ENCODE peak calls at places on chromosomes 11 and 22, in eight cellular contexts. Q is NCI-H1105 treated with DMSO at 0.1 percent for 48 hours; K is PC-9; O is tibial artery; Y is naive thymus-derived CD8-positive, alpha-beta T cell; R is hepatic stellate cell; B is cardiac muscle cell; V is stimulated activated CD8-positive, alpha-beta memory T cell treated with anti-CD3 and anti-CD28 coated beads, Interleukin-7, amount 100 ng/mL, for 1 hour. M is an unnamed sample.

GRCh38 chr22:42282943-42283287 is 12.5 kb upstream of the TCF20 start:
- DNase-seq in B (peak), O (no peak), K (no peak), Y (no peak), V (no peak), R (no peak), Q (no peak), M (no peak)

GRCh38 chr11:118536726-118537125 is 5.7 kb downstream of the TMEM25 start:
- DNase-seq in O (no peak), V (no peak), R (no peak), K (no peak), B (no peak), Y (no peak), Q (no peak), M (no peak)

GRCh38 chr11:17412488-17413180 is 24.2 kb upstream of the KCNJ11 start:
- DNase-seq in V (no peak), Y (no peak), K (no peak), R (no peak), B (no peak), Q (no peak), O (no peak), M (no peak)

GRCh38 chr22:37088108-37088605 is 21.4 kb downstream of the TMPRSS6 start:
- DNase-seq in K (peak), Q (no peak), R (no peak), V (no peak), Y (no peak), B (no peak), O (no peak), M (no peak)

GRCh38 chr11:128421577-128421976 is 165.8 kb downstream of the ETS1 start:
- DNase-seq in V (no peak), Q (no peak), R (peak), B (peak), Y (no peak), O (no peak), K (no peak), M (no peak)

GRCh38 chr11:1559103-1559951 is 12.7 kb downstream of the DUSP8 start:
- DNase-seq in V (no peak), Y (peak), O (peak), B (peak), K (peak), Q (peak), R (peak), M (no peak)

GRCh38 chr22:22746963-22747933 is 102.8 kb downstream of the GGTLC2 start:
- DNase-seq in O (no peak), K (no peak), V (no peak), Q (no peak), R (no peak), Y (no peak), B (no peak), M (peak)

GRCh38 chr11:129368889-129369672 is 6.6 kb upstream of the BARX2 start:
- DNase-seq in Q (peak), K (peak), B (no peak), V (no peak), O (no peak), R (no peak), Y (no peak), M (no peak)

GRCh38 chr22:36218648-36219047 is 17.0 kb upstream of the APOL4 start:
- DNase-seq in R (no peak), O (no peak), Q (no peak), V (no peak), B (no peak), Y (no peak), K (no peak), M (no peak)

GRCh38 chr22:23683545-23683944 is 7.3 kb upstream of the RGL4 start:
- DNase-seq in O (no peak), Q (no peak), B (no peak), R (no peak), Y (no peak), K (no peak), V (no peak), M (no peak)

GRCh38 chr11:119046489-119046888 is 10.5 kb downstream of the HYOU1 start:
- DNase-seq in V (no peak), O (no peak), Q (no peak), K (no peak), R (no peak), Y (no peak), B (no peak), M (no peak)

GRCh38 chr11:62791501-62792192 is at the start of gene TMEM223:
- DNase-seq in K (peak), Y (peak), V (peak), O (peak), B (peak), R (peak), Q (peak), M (peak)